ENCODE peak calls at places on chromosomes 12 and 14, in seven cellular contexts. K, R, E, H, A, N and T are unnamed samples.

GRCh38 chr14:71554959-71555612 is 377.1 kb upstream of the RGS6 start:
- DNase-seq in K (no peak), R (no peak), E (no peak), H (no peak), A (no peak), N (no peak), T (no peak)

GRCh38 chr12:64466178-64466577 is 14.3 kb downstream of the TBK1 start:
- DNase-seq in K (no peak), R (no peak), E (no peak), H (no peak), A (no peak), N (no peak), T (no peak)

GRCh38 chr12:77433799-77434198 is 368.4 kb upstream of the E2F7 start:
- DNase-seq in K (peak; percentile 73), R (no peak), E (no peak), H (no peak), A (no peak), N (no peak), T (no peak)

GRCh38 chr12:96107236-96107635 is 71.8 kb upstream of the LTA4H start:
- DNase-seq in K (no peak), R (no peak), E (no peak), H (no peak), A (no peak), N (no peak), T (no peak)

GRCh38 chr12:114918535-114919233 is 234.7 kb upstream of the TBX3 start:
- DNase-seq in K (peak; percentile 62), R (no peak), E (no peak), H (no peak), A (no peak), N (no peak), T (no peak)

GRCh38 chr14:19917243-19917642 is 3.2 kb upstream of the OR4K5 start:
- DNase-seq in K (no peak), R (no peak), E (no peak), H (no peak), A (no peak), N (no peak), T (no peak)

GRCh38 chr14:44586910-44587309 is 79.8 kb upstream of the FSCB start:
- DNase-seq in K (no peak), R (no peak), E (no peak), H (no peak), A (no peak), N (no peak), T (no peak)

GRCh38 chr12:537772-538171 is 78.0 kb downstream of the B4GALNT3 start:
- DNase-seq in K (no peak), R (no peak), E (no peak), H (no peak), A (no peak), N (no peak), T (no peak)

GRCh38 chr14:90058876-90059458 is 2.8 kb upstream of the KCNK13 start:
- DNase-seq in K (peak; percentile 24), R (no peak), E (no peak), H (no peak), A (no peak), N (no peak), T (no peak)

GRCh38 chr14:96105921-96106441 is 66.8 kb downstream of the C14orf132 start:
- DNase-seq in K (peak; percentile 66), R (no peak), E (no peak), H (no peak), A (peak; percentile 86), N (no peak), T (no peak)

GRCh38 chr14:79285263-79285662 is 926.0 kb downstream of the DIO2 start:
- DNase-seq in K (no peak), R (no peak), E (no peak), H (no peak), A (no peak), N (no peak), T (no peak)

GRCh38 chr12:120413901-120414695 is 23.8 kb upstream of the COX6A1 start:
- DNase-seq in K (no peak), R (no peak), E (no peak), H (no peak), A (no peak), N (no peak), T (peak; percentile 47)

GRCh38 chr12:77058740-77059139 is 6.6 kb downstream of the E2F7 start:
- DNase-seq in K (peak; percentile 94), R (no peak), E (no peak), H (no peak), A (no peak), N (no peak), T (no peak)

GRCh38 chr12:25811656-25812126 is 146.8 kb upstream of the RASSF8 start:
- DNase-seq in K (peak; percentile 76), R (no peak), E (no peak), H (peak; percentile 7), A (no peak), N (no peak), T (no peak)

GRCh38 chr14:68018598-68018997 is 199.0 kb downstream of the RAD51B start:
- DNase-seq in K (peak; percentile 34), R (no peak), E (no peak), H (no peak), A (no peak), N (no peak), T (no peak)

GRCh38 chr12:89073027-89073398 is 279.3 kb downstream of the DUSP6 start:
- DNase-seq in K (peak; percentile 88), R (no peak), E (peak; percentile 65), H (no peak), A (no peak), N (no peak), T (no peak)

GRCh38 chr14:33457021-33457420 is 493.9 kb downstream of the EGLN3 start:
- DNase-seq in K (peak; percentile 38), R (no peak), E (no peak), H (no peak), A (no peak), N (no peak), T (no peak)

GRCh38 chr12:10031771-10032175 is 1.3 kb downstream of the CLEC9A start:
- DNase-seq in K (peak; percentile 86), R (no peak), E (peak; percentile 70), H (no peak), A (no peak), N (no peak), T (no peak)

GRCh38 chr14:29814153-29815057 is 113.2 kb downstream of the PRKD1 start:
- DNase-seq in K (peak; percentile 70), R (peak; percentile 10), E (no peak), H (no peak), A (no peak), N (no peak), T (peak; percentile 79)

GRCh38 chr12:58346032-58346632 is 404.8 kb downstream of the ATP23 start:
- DNase-seq in K (peak; percentile 49), R (no peak), E (no peak), H (peak; percentile 49), A (no peak), N (no peak), T (no peak)

GRCh38 chr12:21987786-21988185 is 46.6 kb upstream of the ABCC9 start:
- DNase-seq in K (no peak), R (no peak), E (no peak), H (no peak), A (no peak), N (no peak), T (no peak)

GRCh38 chr12:20653871-20654270 is 41.3 kb upstream of the SLCO1C1 start:
- DNase-seq in K (no peak), R (no peak), E (no peak), H (no peak), A (no peak), N (no peak), T (no peak)

GRCh38 chr12:20656600-20656999 is 38.5 kb upstream of the SLCO1C1 start:
- DNase-seq in K (no peak), R (peak; percentile 52), E (no peak), H (no peak), A (no peak), N (no peak), T (no peak)

DNA sequence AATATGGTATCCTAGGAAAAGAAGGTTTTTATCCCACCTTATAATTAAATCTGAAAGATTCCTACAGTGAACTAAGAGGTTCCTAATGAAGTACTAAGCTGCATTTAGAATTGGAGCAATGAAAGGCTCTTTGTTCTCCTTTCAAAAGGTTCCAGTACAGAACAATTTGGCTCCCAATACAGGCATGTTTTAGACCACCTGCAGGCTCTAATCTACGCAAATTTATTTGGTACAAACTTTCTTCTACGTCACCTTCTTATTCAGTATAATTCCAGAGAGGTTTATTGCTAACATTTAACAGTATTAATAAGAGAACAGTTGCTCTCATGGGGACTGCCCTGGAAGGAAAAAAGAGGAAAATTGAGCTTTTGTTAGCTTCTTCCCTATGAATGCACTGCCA is 37.6 kb upstream of the SLCO1C1 start:
- DNase-seq in K (no peak), R (peak; percentile 7), E (no peak), H (no peak), A (no peak), N (no peak), T (no peak)
- H3K4me3 ChIP-seq in K (no peak overlapping the region), R (no peak overlapping the region), E (no peak overlapping the region), H (no peak overlapping the region), A (no peak overlapping the region), N (no peak overlapping the region), T (no peak overlapping the region)

DNA sequence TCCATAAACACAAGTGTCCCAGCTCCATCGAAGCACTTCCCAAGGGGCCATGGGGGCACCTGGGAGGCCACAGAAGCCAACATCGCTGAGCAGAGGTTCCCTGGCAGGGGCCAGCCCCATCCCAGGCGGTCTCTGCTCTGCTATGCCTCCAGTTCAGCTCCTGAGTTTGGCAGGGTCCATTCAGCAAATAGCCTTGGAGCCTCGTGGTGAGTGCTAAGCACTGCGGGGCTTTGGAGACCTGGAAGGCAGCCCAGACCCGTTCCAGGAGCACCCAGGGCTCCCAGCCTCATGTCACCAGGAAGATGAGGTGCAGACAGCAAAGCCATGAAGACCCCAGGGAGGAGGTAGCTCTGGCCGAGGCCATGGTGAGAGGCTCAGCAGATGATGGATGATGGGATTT is 109.5 kb downstream of the LGMN start:
- DNase-seq in K (no peak), R (no peak), E (no peak), H (no peak), A (no peak), N (no peak), T (no peak)
- H3K27ac ChIP-seq in K (no peak overlapping the region), R (no peak overlapping the region), E (no peak overlapping the region), H (no peak overlapping the region), A (no peak overlapping the region), N (no peak overlapping the region), T (no peak overlapping the region)

GRCh38 chr14:36662543-36663403 is 1.1 kb downstream of the PAX9 start:
- DNase-seq in K (no peak), R (no peak), E (no peak), H (no peak), A (peak; percentile 77), N (no peak), T (no peak)
- H3K27me3 ChIP-seq in K (peaks cover 81% of the 10 kb centered on the region), R (no peaks in the 10 kb centered on the region), E (peaks cover 97% of the 10 kb centered on the region), H (no peaks in the 10 kb centered on the region), A (peaks cover 96% of the 10 kb centered on the region), N (peaks cover 44% of the 10 kb centered on the region), T (peaks cover 100% of the 10 kb centered on the region)

GRCh38 chr14:24272442-24272841 is 1.0 kb upstream of the RABGGTA start:
- DNase-seq in K (no peak), R (no peak), E (no peak), H (no peak), A (no peak), N (no peak), T (no peak)

GRCh38 chr14:24274101-24274543 is 2.7 kb upstream of the RABGGTA start:
- DNase-seq in K (peak; percentile 19), R (no peak), E (no peak), H (peak; percentile 23), A (no peak), N (no peak), T (no peak)

GRCh38 chr14:24271834-24272263 is 452 bp upstream of the RABGGTA start:
- DNase-seq in K (no peak), R (no peak), E (no peak), H (no peak), A (no peak), N (no peak), T (no peak)

GRCh38 chr14:24275524-24276139 is 4.2 kb upstream of the RABGGTA start:
- DNase-seq in K (no peak), R (no peak), E (no peak), H (no peak), A (no peak), N (no peak), T (no peak)

GRCh38 chr14:24273422-24273998 is 2.1 kb upstream of the RABGGTA start:
- DNase-seq in K (no peak), R (no peak), E (no peak), H (no peak), A (no peak), N (no peak), T (no peak)
- H3K4me3 ChIP-seq in K (no peak overlapping the region), R (no peak overlapping the region), E (no peak overlapping the region), H (no peak overlapping the region), A (no peak overlapping the region), N (no peak overlapping the region), T (no peak overlapping the region)